ENCODE peak calls at places on chromosome 14, in six cellular contexts. G is fibroblast of pulmonary artery, B is colonic mucosa, H is cardiac fibroblast, K is fibroblast of the aortic adventitia, C is psoas muscle. X is an unnamed sample.

GRCh38 chr14:28599605-28600004 is 167.0 kb upstream of the FOXG1 start:
- DNase-seq in G (no peak), B (no peak), H (no peak), K (no peak), C (no peak), X (no peak)

GRCh38 chr14:55513491-55513890 is 66.5 kb upstream of the KTN1 start:
- DNase-seq in G (no peak), B (no peak), H (no peak), K (no peak), C (no peak), X (no peak)

GRCh38 chr14:92154283-92154942 is 32.6 kb downstream of the CPSF2 start:
- DNase-seq in G (peak), B (no peak), H (peak), K (peak), C (no peak), X (no peak)

GRCh38 chr14:95196268-95196667 is 38.9 kb upstream of the DICER1 start:
- DNase-seq in G (peak), B (no peak), H (no peak), K (peak), C (no peak), X (no peak)

GRCh38 chr14:73742520-73743238 is 28.5 kb upstream of the PNMA1 start:
- DNase-seq in G (no peak), B (peak), H (no peak), K (no peak), C (no peak), X (no peak)

GRCh38 chr14:51668870-51669269 is 17.2 kb downstream of the FRMD6 start:
- DNase-seq in G (no peak), B (no peak), H (no peak), K (no peak), C (no peak), X (no peak)

GRCh38 chr14:71021347-71022014 is 114.2 kb downstream of the PCNX1 start:
- DNase-seq in G (peak), B (no peak), H (peak), K (peak), C (no peak), X (peak)

GRCh38 chr14:105414456-105415371 is 4.9 kb upstream of the MTA1 start:
- DNase-seq in G (peak), B (peak), H (peak), K (peak), C (peak), X (no peak)

GRCh38 chr14:33996450-33996849 is 45.6 kb upstream of the EGLN3 start:
- DNase-seq in G (no peak), B (no peak), H (no peak), K (no peak), C (no peak), X (no peak)

GRCh38 chr14:58969951-58970751 is 218.3 kb upstream of the DAAM1 start:
- DNase-seq in G (peak), B (no peak), H (peak), K (peak), C (no peak), X (peak)

GRCh38 chr14:99516156-99517045 is 35.2 kb downstream of the CCNK start:
- DNase-seq in G (no peak), B (no peak), H (no peak), K (no peak), C (no peak), X (no peak)

GRCh38 chr14:65101631-65102440 is 481 bp downstream of the MAX start:
- DNase-seq in G (no peak), B (peak), H (no peak), K (no peak), C (no peak), X (no peak)

GRCh38 chr14:24665440-24665991 is 31.5 kb upstream of the GZMB start:
- DNase-seq in G (no peak), B (no peak), H (no peak), K (no peak), C (no peak), X (no peak)

GRCh38 chr14:50272498-50272897 is 39.5 kb downstream of the L2HGDH start:
- DNase-seq in G (no peak), B (no peak), H (no peak), K (no peak), C (no peak), X (no peak)

GRCh38 chr14:57761800-57762199 is 104.1 kb downstream of the SLC35F4 start:
- DNase-seq in G (peak), B (no peak), H (no peak), K (no peak), C (no peak), X (no peak)

GRCh38 chr14:89486961-89487360 is 69.9 kb upstream of the FOXN3 start:
- DNase-seq in G (no peak), B (no peak), H (no peak), K (no peak), C (no peak), X (no peak)

GRCh38 chr14:105883066-105884005 is 357.0 kb downstream of the TMEM121 start:
- DNase-seq in G (no peak), B (no peak), H (no peak), K (no peak), C (peak), X (no peak)

GRCh38 chr14:22928237-22929103 is 706 bp downstream of the PRMT5 start:
- DNase-seq in G (no peak), B (no peak), H (peak), K (no peak), C (no peak), X (no peak)

GRCh38 chr14:104096318-104096717 is 10.8 kb downstream of the ASPG start:
- DNase-seq in G (no peak), B (no peak), H (no peak), K (no peak), C (no peak), X (no peak)

GRCh38 chr14:104094056-104094708 is 8.7 kb downstream of the ASPG start:
- DNase-seq in G (no peak), B (no peak), H (no peak), K (no peak), C (no peak), X (no peak)

GRCh38 chr14:104095426-104096310 is 10.2 kb downstream of the ASPG start:
- DNase-seq in G (no peak), B (no peak), H (no peak), K (no peak), C (peak), X (no peak)

GRCh38 chr14:104093366-104094055 is 8.0 kb downstream of the ASPG start:
- DNase-seq in G (no peak), B (no peak), H (no peak), K (no peak), C (peak), X (no peak)

DNA sequence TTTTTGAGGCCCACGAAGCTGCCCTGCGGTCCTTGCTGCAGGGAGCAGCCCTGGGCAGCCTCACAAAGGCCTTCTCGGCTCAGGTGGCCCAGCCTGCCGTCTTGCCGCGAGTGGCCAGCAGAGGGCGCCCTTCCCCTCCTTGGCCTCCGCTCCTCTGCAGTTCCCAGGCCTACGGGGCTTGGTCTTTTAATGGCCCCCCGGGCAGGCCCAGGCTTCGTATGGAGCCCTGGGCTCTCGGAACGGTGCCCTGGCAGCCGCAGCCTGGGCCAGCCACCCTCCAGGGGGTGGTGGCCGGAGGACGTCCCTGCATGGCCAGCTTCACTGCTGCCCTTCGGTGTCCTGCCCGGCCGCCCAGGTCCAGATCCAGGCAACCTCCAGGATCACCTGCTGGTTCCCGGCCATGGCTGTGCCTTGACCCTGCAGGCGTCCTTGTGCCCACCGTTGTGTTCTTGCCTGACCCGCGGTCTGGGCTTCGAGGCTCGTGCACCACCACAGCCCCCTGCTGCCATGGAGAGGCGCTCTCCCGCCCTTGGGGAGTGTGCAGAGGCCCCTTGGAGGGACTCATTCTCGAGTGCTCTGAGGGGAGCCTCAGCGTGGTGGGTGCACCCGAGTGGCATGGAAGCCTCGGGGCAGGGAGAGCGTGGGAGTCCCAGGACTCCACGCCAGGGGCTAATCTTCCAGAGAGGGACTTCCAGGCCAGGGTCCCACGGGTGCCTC is 9.4 kb downstream of the ASPG start:
- DNase-seq in G (peak), B (peak), H (peak), K (peak), C (peak), X (no peak)
- H3K4me3 ChIP-seq in G (no peak), B (no peak), H (no peak), K (no peak), C (no peak), X (no peak)

GRCh38 chr14:37024166-37024565 is 148.2 kb downstream of the SLC25A21 start:
- DNase-seq in G (no peak), B (no peak), H (no peak), K (no peak), C (no peak), X (no peak)
- TF ChIP-seq CTCF in G (no peak), B (no peak), H (no peak), K (no peak), C (no peak), X (peak)

DNA sequence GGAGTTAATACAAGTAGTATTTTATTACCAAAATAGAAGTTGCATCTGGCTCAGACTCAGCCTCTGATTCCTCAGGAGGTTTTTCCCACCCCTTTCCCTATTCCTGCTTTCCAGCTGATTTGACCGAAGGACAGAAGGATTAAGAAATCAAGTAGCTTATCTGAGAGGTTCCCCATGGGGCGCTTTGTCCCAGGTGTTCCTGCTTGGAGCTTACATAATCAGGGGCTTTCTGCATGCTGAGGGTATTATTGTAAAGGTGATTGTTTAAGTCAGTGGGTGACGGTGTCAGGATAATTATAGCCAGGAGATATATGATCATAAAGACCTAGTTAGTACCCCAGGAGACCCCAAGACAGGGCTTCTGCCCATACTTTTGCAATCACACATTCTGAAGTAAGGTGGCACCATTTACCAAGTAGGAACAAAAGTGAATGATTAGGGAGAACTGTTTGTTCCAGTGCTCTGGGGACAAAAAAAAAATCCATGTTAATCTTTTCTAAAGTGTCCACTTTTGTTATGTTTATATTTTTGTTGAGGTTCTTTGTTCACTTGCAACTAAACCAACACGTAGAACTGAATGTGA is 921.3 kb downstream of the NRXN3 start:
- DNase-seq in G (no peak), B (no peak), H (no peak), K (no peak), C (no peak), X (no peak)
- H3K4me3 ChIP-seq in G (no peak), B (no peak), H (no peak), K (no peak), C (no peak), X (no peak)

GRCh38 chr14:21313512-21313911 is 33.6 kb downstream of the RPGRIP1 start:
- DNase-seq in G (no peak), B (no peak), H (no peak), K (no peak), C (no peak), X (no peak)

GRCh38 chr14:21311614-21312013 is 31.7 kb downstream of the RPGRIP1 start:
- DNase-seq in G (no peak), B (no peak), H (no peak), K (no peak), C (no peak), X (no peak)

GRCh38 chr14:21320913-21321312 is 41.0 kb downstream of the RPGRIP1 start:
- DNase-seq in G (no peak), B (no peak), H (no peak), K (no peak), C (no peak), X (no peak)

DNA sequence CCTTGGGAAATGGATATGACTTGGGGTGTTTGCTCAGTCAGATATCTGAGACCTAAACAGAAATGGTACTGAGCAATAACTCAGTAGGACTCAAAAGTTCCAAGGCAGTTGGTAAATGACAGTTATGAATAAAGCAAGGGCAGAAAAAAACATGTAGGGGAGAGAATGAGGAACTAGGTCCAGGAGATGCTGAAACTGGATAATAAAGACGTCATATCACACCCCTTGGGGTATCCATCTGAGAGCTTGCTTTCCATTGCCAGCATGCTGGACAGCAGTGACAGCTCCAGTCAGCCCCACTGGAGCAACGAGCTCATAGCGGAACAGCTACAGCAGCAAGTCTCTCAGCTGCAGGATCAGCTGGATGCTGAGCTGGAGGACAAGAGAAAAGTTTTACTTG is 37.5 kb downstream of the RPGRIP1 start:
- DNase-seq in G (no peak), B (no peak), H (no peak), K (no peak), C (no peak), X (no peak)
- TF ChIP-seq CTCF in G (no peak), B (no peak), H (no peak), K (no peak), C (no peak), X (no peak)